ENCODE peak calls at places on chromosomes 5 and 9, in seven cellular contexts. S is GM12864, D is caudate nucleus, B is EH, T is astrocyte, A is nephron progenitor cell, U is kidney epithelial cell. O is an unnamed sample.

GRCh38 chr9:121289554-121290370 is 21.8 kb downstream of the GSN start:
- DNase-seq in S (no peak), D (no peak), B (peak), T (no peak), A (no peak), U (no peak), O (no peak)

GRCh38 chr9:105466898-105467455 is 19.1 kb downstream of the FSD1L start:
- DNase-seq in S (no peak), D (no peak), B (peak), T (peak), A (no peak), U (no peak), O (no peak)

GRCh38 chr5:60700347-60700815 is 415 bp upstream of the DEPDC1B start:
- DNase-seq in S (no peak), D (no peak), B (peak), T (peak), A (no peak), U (no peak), O (no peak)

GRCh38 chr9:137488330-137488653 is 29.2 kb upstream of the NSMF start:
- DNase-seq in S (no peak), D (no peak), B (no peak), T (no peak), A (no peak), U (no peak), O (no peak)

GRCh38 chr5:153952893-153953292 is 85.8 kb downstream of the FAM114A2 start:
- DNase-seq in S (no peak), D (no peak), B (peak), T (no peak), A (no peak), U (no peak), O (no peak)

GRCh38 chr5:38846379-38846967 is 661 bp downstream of the OSMR start:
- DNase-seq in S (no peak), D (no peak), B (peak), T (no peak), A (peak), U (no peak), O (no peak)

GRCh38 chr5:8726383-8727036 is 819.4 kb downstream of the SEMA5A start:
- DNase-seq in S (no peak), D (no peak), B (no peak), T (no peak), A (no peak), U (no peak), O (no peak)

GRCh38 chr5:170233358-170233892 is 640 bp downstream of the C5orf58 start:
- DNase-seq in S (no peak), D (no peak), B (no peak), T (no peak), A (no peak), U (no peak), O (no peak)

GRCh38 chr9:5459289-5459829 is 9.0 kb downstream of the CD274 start:
- DNase-seq in S (no peak), D (no peak), B (peak), T (peak), A (no peak), U (peak), O (no peak)

O was measured in neural progenitor cell.